ENCODE peak calls at places on chromosomes 5 and 9, in ten cellular contexts. One of them, this sample, is unnamed. For H3K4me1, the result is how much of the 10 kb centered on the place peaks cover.

GRCh38 chr9:89750117-89750551 is 145.3 kb downstream of the GADD45G start:
- DNase-seq in CD8-positive, alpha-beta T cell: no peak
- DNase-seq in transverse colon: no peak
- DNase-seq in lower lobe of right lung: no peak
- DNase-seq in uterus: peak
- DNase-seq in HCT116: no peak
- DNase-seq in fibroblast of lung: no peak
- DNase-seq in ascending aorta: no peak
- DNase-seq in left ventricle myocardium inferior: peak
- DNase-seq in testis: peak
- DNase-seq in this sample: no peak

GRCh38 chr5:53323943-53324642 is 156.3 kb upstream of the FST start:
- DNase-seq in CD8-positive, alpha-beta T cell: no peak
- DNase-seq in transverse colon: no peak
- DNase-seq in lower lobe of right lung: no peak
- DNase-seq in uterus: no peak
- DNase-seq in HCT116: no peak
- DNase-seq in fibroblast of lung: peak
- DNase-seq in ascending aorta: no peak
- DNase-seq in left ventricle myocardium inferior: no peak
- DNase-seq in testis: no peak
- DNase-seq in this sample: no peak

GRCh38 chr5:119954106-119954505 is 324.7 kb downstream of the FAM170A start:
- DNase-seq in CD8-positive, alpha-beta T cell: no peak
- DNase-seq in transverse colon: no peak
- DNase-seq in lower lobe of right lung: no peak
- DNase-seq in uterus: no peak
- DNase-seq in HCT116: no peak
- DNase-seq in fibroblast of lung: no peak
- DNase-seq in ascending aorta: no peak
- DNase-seq in left ventricle myocardium inferior: no peak
- DNase-seq in testis: no peak
- DNase-seq in this sample: no peak

GRCh38 chr5:148949871-148950863 is 112.7 kb downstream of the SH3TC2 start:
- DNase-seq in CD8-positive, alpha-beta T cell: no peak
- DNase-seq in transverse colon: peak
- DNase-seq in lower lobe of right lung: peak
- DNase-seq in uterus: no peak
- DNase-seq in HCT116: no peak
- DNase-seq in fibroblast of lung: peak
- DNase-seq in ascending aorta: peak
- DNase-seq in left ventricle myocardium inferior: peak
- DNase-seq in testis: no peak
- DNase-seq in this sample: no peak

GRCh38 chr5:116510525-116510924 is 64.1 kb downstream of the SEMA6A start:
- DNase-seq in CD8-positive, alpha-beta T cell: no peak
- DNase-seq in transverse colon: no peak
- DNase-seq in lower lobe of right lung: no peak
- DNase-seq in uterus: no peak
- DNase-seq in HCT116: no peak
- DNase-seq in fibroblast of lung: peak
- DNase-seq in ascending aorta: no peak
- DNase-seq in left ventricle myocardium inferior: no peak
- DNase-seq in testis: no peak
- DNase-seq in this sample: no peak

GRCh38 chr9:69392826-69393225 is 67.8 kb downstream of the ENTREP1 start:
- DNase-seq in CD8-positive, alpha-beta T cell: no peak
- DNase-seq in transverse colon: no peak
- DNase-seq in lower lobe of right lung: no peak
- DNase-seq in uterus: no peak
- DNase-seq in HCT116: no peak
- DNase-seq in fibroblast of lung: no peak
- DNase-seq in ascending aorta: no peak
- DNase-seq in left ventricle myocardium inferior: no peak
- DNase-seq in testis: no peak
- DNase-seq in this sample: no peak

GRCh38 chr9:20620658-20621552 is 1.4 kb downstream of the MLLT3 start:
- DNase-seq in CD8-positive, alpha-beta T cell: peak
- DNase-seq in transverse colon: peak
- DNase-seq in lower lobe of right lung: peak
- DNase-seq in uterus: peak
- DNase-seq in HCT116: no peak
- DNase-seq in fibroblast of lung: peak
- DNase-seq in ascending aorta: no peak
- DNase-seq in left ventricle myocardium inferior: peak
- DNase-seq in testis: peak
- DNase-seq in this sample: peak

GRCh38 chr5:90418214-90418613 is 8.7 kb upstream of the CETN3 start:
- DNase-seq in CD8-positive, alpha-beta T cell: no peak
- DNase-seq in transverse colon: no peak
- DNase-seq in lower lobe of right lung: no peak
- DNase-seq in uterus: no peak
- DNase-seq in HCT116: no peak
- DNase-seq in fibroblast of lung: no peak
- DNase-seq in ascending aorta: no peak
- DNase-seq in left ventricle myocardium inferior: no peak
- DNase-seq in testis: no peak
- DNase-seq in this sample: no peak

GRCh38 chr5:142385194-142385593 is 60.4 kb upstream of the SPRY4 start:
- DNase-seq in CD8-positive, alpha-beta T cell: no peak
- DNase-seq in transverse colon: no peak
- DNase-seq in lower lobe of right lung: no peak
- DNase-seq in uterus: no peak
- DNase-seq in HCT116: no peak
- DNase-seq in fibroblast of lung: peak
- DNase-seq in ascending aorta: no peak
- DNase-seq in left ventricle myocardium inferior: no peak
- DNase-seq in testis: no peak
- DNase-seq in this sample: peak

GRCh38 chr5:170681013-170681433 is 102.5 kb upstream of the GABRP start:
- DNase-seq in CD8-positive, alpha-beta T cell: peak
- DNase-seq in transverse colon: no peak
- DNase-seq in lower lobe of right lung: no peak
- DNase-seq in uterus: no peak
- DNase-seq in HCT116: no peak
- DNase-seq in fibroblast of lung: peak
- DNase-seq in ascending aorta: no peak
- DNase-seq in left ventricle myocardium inferior: peak
- DNase-seq in testis: peak
- DNase-seq in this sample: peak

GRCh38 chr5:95281211-95281610 is 3.7 kb downstream of the MCTP1 start:
- DNase-seq in CD8-positive, alpha-beta T cell: no peak
- DNase-seq in transverse colon: no peak
- DNase-seq in lower lobe of right lung: no peak
- DNase-seq in uterus: no peak
- DNase-seq in HCT116: peak
- DNase-seq in fibroblast of lung: peak
- DNase-seq in ascending aorta: no peak
- DNase-seq in left ventricle myocardium inferior: no peak
- DNase-seq in testis: no peak
- DNase-seq in this sample: peak

GRCh38 chr9:98708933-98709911 is at the start of gene GABBR2:
- DNase-seq in CD8-positive, alpha-beta T cell: no peak
- DNase-seq in transverse colon: no peak
- DNase-seq in lower lobe of right lung: no peak
- DNase-seq in uterus: no peak
- DNase-seq in HCT116: no peak
- DNase-seq in fibroblast of lung: peak
- DNase-seq in ascending aorta: no peak
- DNase-seq in left ventricle myocardium inferior: no peak
- DNase-seq in testis: no peak
- DNase-seq in this sample: peak

GRCh38 chr5:158701406-158702177 is 398.1 kb downstream of the EBF1 start:
- DNase-seq in CD8-positive, alpha-beta T cell: no peak
- DNase-seq in transverse colon: no peak
- DNase-seq in lower lobe of right lung: no peak
- DNase-seq in uterus: no peak
- DNase-seq in HCT116: no peak
- DNase-seq in fibroblast of lung: peak
- DNase-seq in ascending aorta: no peak
- DNase-seq in left ventricle myocardium inferior: no peak
- DNase-seq in testis: no peak
- DNase-seq in this sample: peak

GRCh38 chr9:108099854-108100253 is 610.3 kb upstream of the KLF4 start:
- DNase-seq in CD8-positive, alpha-beta T cell: no peak
- DNase-seq in transverse colon: no peak
- DNase-seq in lower lobe of right lung: no peak
- DNase-seq in uterus: no peak
- DNase-seq in HCT116: peak
- DNase-seq in fibroblast of lung: no peak
- DNase-seq in ascending aorta: no peak
- DNase-seq in left ventricle myocardium inferior: no peak
- DNase-seq in testis: no peak
- DNase-seq in this sample: no peak

GRCh38 chr5:65802820-65803219 is 80.8 kb downstream of the NLN start:
- DNase-seq in CD8-positive, alpha-beta T cell: no peak
- DNase-seq in transverse colon: no peak
- DNase-seq in lower lobe of right lung: no peak
- DNase-seq in uterus: no peak
- DNase-seq in HCT116: no peak
- DNase-seq in fibroblast of lung: no peak
- DNase-seq in ascending aorta: no peak
- DNase-seq in left ventricle myocardium inferior: no peak
- DNase-seq in testis: no peak
- DNase-seq in this sample: no peak

DNA sequence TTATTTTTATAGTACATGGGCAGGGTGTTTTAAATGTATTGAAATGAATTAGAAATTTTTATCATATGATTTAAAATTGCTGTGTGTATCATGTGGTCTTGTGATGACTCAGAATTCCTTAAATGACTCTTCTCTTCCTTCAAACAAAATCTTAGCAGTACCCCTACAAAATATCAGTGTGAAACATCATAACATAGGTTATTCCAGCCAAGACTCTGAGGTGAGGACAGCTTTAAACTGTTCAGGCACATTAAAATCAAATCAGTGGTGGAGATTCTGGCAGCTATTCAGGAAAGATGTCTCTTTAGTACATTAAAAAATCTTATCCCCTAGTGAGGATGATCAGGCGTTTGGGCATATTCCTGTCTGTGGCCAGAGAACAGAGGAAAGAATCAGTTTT is 174.0 kb downstream of the MAN2A1 start:
- DNase-seq in CD8-positive, alpha-beta T cell: no peak
- DNase-seq in transverse colon: no peak
- DNase-seq in lower lobe of right lung: no peak
- DNase-seq in uterus: no peak
- DNase-seq in HCT116: no peak
- DNase-seq in fibroblast of lung: peak
- DNase-seq in ascending aorta: no peak
- DNase-seq in left ventricle myocardium inferior: no peak
- DNase-seq in testis: no peak
- DNase-seq in this sample: no peak
- H3K4me1 ChIP-seq in CD8-positive, alpha-beta T cell: half or more
- H3K4me1 ChIP-seq in transverse colon: under half
- H3K4me1 ChIP-seq in lower lobe of right lung: under half
- H3K4me1 ChIP-seq in uterus: under half
- H3K4me1 ChIP-seq in HCT116: under half
- H3K4me1 ChIP-seq in fibroblast of lung: under half
- H3K4me1 ChIP-seq in ascending aorta: under half
- H3K4me1 ChIP-seq in left ventricle myocardium inferior: under half
- H3K4me1 ChIP-seq in testis: under half
- H3K4me1 ChIP-seq in this sample: under half

DNA sequence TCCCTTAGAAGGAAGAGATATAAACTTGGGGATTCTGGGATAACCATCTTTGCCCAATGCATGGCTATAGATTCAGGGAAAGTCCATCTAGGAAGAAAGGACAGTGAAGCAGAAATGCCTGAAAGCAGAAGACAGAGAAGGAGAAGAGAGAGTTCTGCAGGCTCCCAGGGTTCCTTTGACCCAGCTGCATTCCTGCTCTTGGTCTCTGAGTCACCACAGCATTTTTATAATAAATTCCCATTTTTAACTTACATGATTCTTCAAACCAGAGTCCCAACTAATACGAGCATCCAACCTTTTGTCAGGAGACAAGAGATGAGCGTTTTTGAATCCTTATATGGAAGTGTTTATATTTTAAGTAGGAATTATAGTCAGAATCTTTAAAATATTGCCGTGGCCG is 12.0 kb upstream of the AOPEP start:
- DNase-seq in CD8-positive, alpha-beta T cell: no peak
- DNase-seq in transverse colon: no peak
- DNase-seq in lower lobe of right lung: no peak
- DNase-seq in uterus: no peak
- DNase-seq in HCT116: no peak
- DNase-seq in fibroblast of lung: peak
- DNase-seq in ascending aorta: no peak
- DNase-seq in left ventricle myocardium inferior: no peak
- DNase-seq in testis: no peak
- DNase-seq in this sample: peak
- H3K4me3 ChIP-seq in CD8-positive, alpha-beta T cell: no peak
- H3K4me3 ChIP-seq in transverse colon: no peak
- H3K4me3 ChIP-seq in lower lobe of right lung: no peak
- H3K4me3 ChIP-seq in uterus: no peak
- H3K4me3 ChIP-seq in HCT116: no peak
- H3K4me3 ChIP-seq in fibroblast of lung: no peak
- H3K4me3 ChIP-seq in ascending aorta: no peak
- H3K4me3 ChIP-seq in left ventricle myocardium inferior: no peak
- H3K4me3 ChIP-seq in testis: no peak
- H3K4me3 ChIP-seq in this sample: no peak

DNA sequence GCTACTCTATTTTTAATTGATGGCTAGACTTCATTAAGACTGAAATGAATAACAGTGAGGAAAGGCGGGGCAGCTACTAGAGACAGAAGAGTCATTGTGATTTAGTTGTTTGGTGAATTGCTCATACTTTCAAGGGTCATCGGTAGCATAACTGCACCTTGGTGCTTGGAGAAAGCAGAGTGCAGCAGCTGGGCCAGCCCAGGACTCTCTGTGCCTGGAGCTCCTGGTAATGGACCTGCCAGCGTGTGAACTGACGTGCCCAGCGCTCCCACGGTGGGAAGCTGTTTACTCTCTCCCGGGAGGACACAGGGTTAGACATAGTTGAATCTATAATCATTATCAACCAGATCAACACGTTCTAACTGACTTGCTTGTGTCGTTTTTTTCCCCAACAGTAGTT is 42.9 kb downstream of the LURAP1L start:
- DNase-seq in CD8-positive, alpha-beta T cell: no peak
- DNase-seq in transverse colon: peak
- DNase-seq in lower lobe of right lung: peak
- DNase-seq in uterus: no peak
- DNase-seq in HCT116: peak
- DNase-seq in fibroblast of lung: peak
- DNase-seq in ascending aorta: no peak
- DNase-seq in left ventricle myocardium inferior: no peak
- DNase-seq in testis: no peak
- DNase-seq in this sample: peak
- H3K4me1 ChIP-seq in CD8-positive, alpha-beta T cell: under half
- H3K4me1 ChIP-seq in transverse colon: under half
- H3K4me1 ChIP-seq in lower lobe of right lung: under half
- H3K4me1 ChIP-seq in uterus: under half
- H3K4me1 ChIP-seq in HCT116: under half
- H3K4me1 ChIP-seq in fibroblast of lung: under half
- H3K4me1 ChIP-seq in ascending aorta: under half
- H3K4me1 ChIP-seq in left ventricle myocardium inferior: under half
- H3K4me1 ChIP-seq in testis: under half
- H3K4me1 ChIP-seq in this sample: half or more

DNA sequence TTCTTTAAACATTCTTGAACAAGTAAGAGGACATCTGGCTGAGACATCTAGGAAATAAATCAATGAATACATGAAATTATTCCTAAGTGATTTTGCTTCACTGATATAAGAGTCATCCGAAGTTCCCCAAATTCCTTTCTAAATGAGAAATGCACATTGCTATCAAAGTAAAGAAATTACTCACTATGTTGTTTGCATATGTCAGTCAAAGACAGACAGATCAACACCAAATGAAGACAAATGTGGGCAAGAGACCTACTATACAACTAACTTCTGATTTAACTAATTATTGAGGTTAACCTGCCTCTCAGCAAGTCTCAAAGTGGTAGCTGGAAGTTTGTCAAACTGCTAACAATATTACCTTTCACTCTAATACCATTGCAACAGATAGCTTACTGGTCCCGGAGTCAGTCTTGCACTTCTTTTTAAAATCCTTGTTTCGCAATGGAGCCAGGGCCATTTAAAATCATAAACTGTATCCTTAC is 13.2 kb downstream of the TUT7 start:
- DNase-seq in CD8-positive, alpha-beta T cell: no peak
- DNase-seq in transverse colon: no peak
- DNase-seq in lower lobe of right lung: no peak
- DNase-seq in uterus: no peak
- DNase-seq in HCT116: no peak
- DNase-seq in fibroblast of lung: peak
- DNase-seq in ascending aorta: no peak
- DNase-seq in left ventricle myocardium inferior: no peak
- DNase-seq in testis: no peak
- DNase-seq in this sample: no peak
- H3K4me3 ChIP-seq in CD8-positive, alpha-beta T cell: no peak
- H3K4me3 ChIP-seq in transverse colon: no peak
- H3K4me3 ChIP-seq in lower lobe of right lung: no peak
- H3K4me3 ChIP-seq in uterus: no peak
- H3K4me3 ChIP-seq in HCT116: no peak
- H3K4me3 ChIP-seq in fibroblast of lung: no peak
- H3K4me3 ChIP-seq in ascending aorta: no peak
- H3K4me3 ChIP-seq in left ventricle myocardium inferior: no peak
- H3K4me3 ChIP-seq in testis: no peak
- H3K4me3 ChIP-seq in this sample: no peak

This sample was measured in osteoblast.